ENCODE peak calls at places on chromosomes 16 and 17, in eight cellular contexts. One of them, this sample, is unnamed.

GRCh38 chr17:81429813-81430510 is 34.7 kb downstream of the BAHCC1 start:
- DNase-seq in tibial nerve: no peak
- DNase-seq in gastrocnemius medialis: no peak
- DNase-seq in HCT116: no peak
- DNase-seq in IMR-90: no peak
- DNase-seq in heart left ventricle: no peak
- DNase-seq in esophagus squamous epithelium: no peak
- DNase-seq in stomach: no peak
- DNase-seq in this sample: no peak

GRCh38 chr17:82105417-82105881 is 7.4 kb upstream of the FASN start:
- DNase-seq in esophagus squamous epithelium: no peak
- DNase-seq in HCT116: no peak
- DNase-seq in tibial nerve: no peak
- DNase-seq in gastrocnemius medialis: no peak
- DNase-seq in stomach: no peak
- DNase-seq in IMR-90: no peak
- DNase-seq in heart left ventricle: no peak
- DNase-seq in this sample: no peak

GRCh38 chr17:78042542-78042941 is 84.0 kb downstream of the TNRC6C start:
- DNase-seq in tibial nerve: no peak
- DNase-seq in esophagus squamous epithelium: no peak
- DNase-seq in stomach: no peak
- DNase-seq in IMR-90: no peak
- DNase-seq in gastrocnemius medialis: no peak
- DNase-seq in heart left ventricle: no peak
- DNase-seq in HCT116: no peak
- DNase-seq in this sample: no peak

GRCh38 chr16:26158142-26158759 is 466.5 kb downstream of the HS3ST4 start:
- DNase-seq in gastrocnemius medialis: no peak
- DNase-seq in tibial nerve: no peak
- DNase-seq in IMR-90: no peak
- DNase-seq in heart left ventricle: no peak
- DNase-seq in HCT116: no peak
- DNase-seq in esophagus squamous epithelium: no peak
- DNase-seq in stomach: no peak
- DNase-seq in this sample: no peak

GRCh38 chr17:11122908-11123307 is 118.1 kb upstream of the SHISA6 start:
- DNase-seq in gastrocnemius medialis: no peak
- DNase-seq in esophagus squamous epithelium: no peak
- DNase-seq in stomach: peak
- DNase-seq in HCT116: no peak
- DNase-seq in IMR-90: no peak
- DNase-seq in tibial nerve: peak
- DNase-seq in heart left ventricle: no peak
- DNase-seq in this sample: no peak

GRCh38 chr17:81247339-81247990 is 8.3 kb downstream of the NDUFAF8 start:
- DNase-seq in heart left ventricle: no peak
- DNase-seq in HCT116: no peak
- DNase-seq in gastrocnemius medialis: no peak
- DNase-seq in esophagus squamous epithelium: no peak
- DNase-seq in stomach: no peak
- DNase-seq in tibial nerve: no peak
- DNase-seq in IMR-90: no peak
- DNase-seq in this sample: no peak

GRCh38 chr17:20120835-20121234 is 111.7 kb downstream of the SPECC1 start:
- DNase-seq in heart left ventricle: no peak
- DNase-seq in gastrocnemius medialis: no peak
- DNase-seq in tibial nerve: no peak
- DNase-seq in stomach: no peak
- DNase-seq in IMR-90: no peak
- DNase-seq in HCT116: no peak
- DNase-seq in esophagus squamous epithelium: no peak
- DNase-seq in this sample: no peak

GRCh38 chr17:11144358-11145233 is 96.4 kb upstream of the SHISA6 start:
- DNase-seq in gastrocnemius medialis: no peak
- DNase-seq in tibial nerve: no peak
- DNase-seq in heart left ventricle: peak
- DNase-seq in esophagus squamous epithelium: no peak
- DNase-seq in stomach: peak
- DNase-seq in IMR-90: no peak
- DNase-seq in HCT116: no peak
- DNase-seq in this sample: peak

GRCh38 chr16:88479795-88480760 is 27.0 kb downstream of the ZFPM1 start:
- DNase-seq in esophagus squamous epithelium: no peak
- DNase-seq in tibial nerve: no peak
- DNase-seq in IMR-90: no peak
- DNase-seq in stomach: peak
- DNase-seq in heart left ventricle: no peak
- DNase-seq in gastrocnemius medialis: no peak
- DNase-seq in HCT116: no peak
- DNase-seq in this sample: no peak

GRCh38 chr16:60225541-60225940 is 1491.4 kb upstream of the GOT2 start:
- DNase-seq in IMR-90: no peak
- DNase-seq in gastrocnemius medialis: no peak
- DNase-seq in esophagus squamous epithelium: no peak
- DNase-seq in heart left ventricle: no peak
- DNase-seq in HCT116: no peak
- DNase-seq in tibial nerve: no peak
- DNase-seq in stomach: no peak
- DNase-seq in this sample: no peak

GRCh38 chr17:4635823-4636375 is 5.6 kb downstream of the ALOX15 start:
- DNase-seq in IMR-90: no peak
- DNase-seq in tibial nerve: no peak
- DNase-seq in HCT116: no peak
- DNase-seq in esophagus squamous epithelium: no peak
- DNase-seq in stomach: no peak
- DNase-seq in gastrocnemius medialis: no peak
- DNase-seq in heart left ventricle: no peak
- DNase-seq in this sample: no peak

GRCh38 chr16:47316686-47317085 is 144.2 kb downstream of the ITFG1 start:
- DNase-seq in heart left ventricle: no peak
- DNase-seq in gastrocnemius medialis: no peak
- DNase-seq in tibial nerve: no peak
- DNase-seq in stomach: no peak
- DNase-seq in IMR-90: no peak
- DNase-seq in esophagus squamous epithelium: no peak
- DNase-seq in HCT116: no peak
- DNase-seq in this sample: no peak

DNA sequence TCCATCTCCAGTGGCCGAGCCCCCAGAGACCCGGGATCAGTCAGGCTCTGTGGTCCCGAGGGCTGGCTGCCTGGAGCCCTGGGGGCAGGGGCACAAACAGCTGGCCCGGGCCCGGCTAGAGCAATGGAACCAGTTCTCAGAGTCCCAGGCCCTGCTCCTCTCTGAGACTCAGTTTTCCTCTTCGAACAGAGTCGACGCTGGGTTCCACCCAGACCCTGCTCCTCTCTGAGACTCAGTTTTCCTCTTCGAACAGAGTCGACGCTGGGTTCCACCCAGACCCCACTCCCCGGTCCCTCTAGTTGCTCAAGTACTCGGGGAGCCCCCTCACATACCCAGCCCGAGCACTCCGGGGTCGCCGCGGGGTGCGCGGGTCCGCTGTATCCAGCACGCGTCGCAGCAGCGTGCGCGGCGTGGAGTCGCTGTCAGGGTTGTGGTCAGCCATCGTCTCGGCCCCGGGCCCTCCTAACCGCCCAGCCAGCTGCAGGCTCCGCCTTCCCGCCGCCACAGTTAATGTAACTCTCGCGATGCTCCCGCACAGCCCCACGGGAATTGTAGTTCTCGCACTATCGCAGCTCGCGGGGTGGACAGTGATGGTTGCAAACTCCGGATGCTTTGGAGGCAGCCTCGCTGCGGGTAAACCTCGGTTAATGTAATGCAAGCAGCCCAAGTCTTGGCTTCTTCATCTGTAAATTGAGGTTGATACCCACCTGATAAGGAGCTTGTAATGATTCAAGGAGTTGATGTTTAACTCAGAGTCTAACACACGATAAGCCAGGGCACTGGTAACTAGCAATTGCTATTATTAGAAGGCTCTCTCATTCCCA is 8.5 kb upstream of the THAP11 start:
- DNase-seq in gastrocnemius medialis: peak
- DNase-seq in tibial nerve: peak
- DNase-seq in heart left ventricle: peak
- DNase-seq in HCT116: peak
- DNase-seq in IMR-90: peak
- DNase-seq in stomach: peak
- DNase-seq in esophagus squamous epithelium: peak
- DNase-seq in this sample: peak
- TF ChIP-seq POLR2A in gastrocnemius medialis: peak
- TF ChIP-seq POLR2A in tibial nerve: peak
- TF ChIP-seq POLR2A in heart left ventricle: peak
- TF ChIP-seq POLR2A in HCT116: peak
- TF ChIP-seq POLR2A in IMR-90: peak
- TF ChIP-seq POLR2A in stomach: no peak
- TF ChIP-seq POLR2A in esophagus squamous epithelium: peak
- TF ChIP-seq POLR2A in this sample: peak

GRCh38 chr16:11734653-11735043 is 8.0 kb downstream of the TXNDC11 start:
- DNase-seq in IMR-90: no peak
- DNase-seq in HCT116: no peak
- DNase-seq in esophagus squamous epithelium: no peak
- DNase-seq in heart left ventricle: no peak
- DNase-seq in stomach: no peak
- DNase-seq in tibial nerve: no peak
- DNase-seq in gastrocnemius medialis: no peak
- DNase-seq in this sample: no peak

GRCh38 chr16:11737678-11738077 is 5.0 kb downstream of the TXNDC11 start:
- DNase-seq in esophagus squamous epithelium: no peak
- DNase-seq in heart left ventricle: no peak
- DNase-seq in tibial nerve: no peak
- DNase-seq in gastrocnemius medialis: no peak
- DNase-seq in IMR-90: no peak
- DNase-seq in HCT116: no peak
- DNase-seq in stomach: no peak
- DNase-seq in this sample: no peak

GRCh38 chr16:11738742-11739544 is 3.7 kb downstream of the TXNDC11 start:
- DNase-seq in IMR-90: no peak
- DNase-seq in gastrocnemius medialis: no peak
- DNase-seq in stomach: no peak
- DNase-seq in tibial nerve: no peak
- DNase-seq in heart left ventricle: no peak
- DNase-seq in esophagus squamous epithelium: no peak
- DNase-seq in HCT116: no peak
- DNase-seq in this sample: no peak

GRCh38 chr16:11735801-11736200 is 6.9 kb downstream of the TXNDC11 start:
- DNase-seq in HCT116: no peak
- DNase-seq in IMR-90: no peak
- DNase-seq in esophagus squamous epithelium: no peak
- DNase-seq in tibial nerve: no peak
- DNase-seq in gastrocnemius medialis: peak
- DNase-seq in stomach: no peak
- DNase-seq in heart left ventricle: no peak
- DNase-seq in this sample: no peak

GRCh38 chr16:11736903-11737302 is 5.8 kb downstream of the TXNDC11 start:
- DNase-seq in stomach: no peak
- DNase-seq in tibial nerve: no peak
- DNase-seq in heart left ventricle: no peak
- DNase-seq in gastrocnemius medialis: no peak
- DNase-seq in IMR-90: no peak
- DNase-seq in HCT116: no peak
- DNase-seq in esophagus squamous epithelium: no peak
- DNase-seq in this sample: no peak
- TF ChIP-seq POLR2A in stomach: no peak
- TF ChIP-seq POLR2A in tibial nerve: no peak
- TF ChIP-seq POLR2A in heart left ventricle: no peak
- TF ChIP-seq POLR2A in gastrocnemius medialis: no peak
- TF ChIP-seq POLR2A in IMR-90: no peak
- TF ChIP-seq POLR2A in HCT116: no peak
- TF ChIP-seq POLR2A in esophagus squamous epithelium: no peak
- TF ChIP-seq POLR2A in this sample: no peak

GRCh38 chr16:11219188-11219587 is 36.8 kb downstream of the SOCS1 start:
- DNase-seq in esophagus squamous epithelium: no peak
- DNase-seq in stomach: no peak
- DNase-seq in tibial nerve: no peak
- DNase-seq in gastrocnemius medialis: no peak
- DNase-seq in heart left ventricle: no peak
- DNase-seq in HCT116: no peak
- DNase-seq in IMR-90: no peak
- DNase-seq in this sample: no peak

GRCh38 chr16:11224894-11225676 is 30.9 kb downstream of the SOCS1 start:
- DNase-seq in IMR-90: peak
- DNase-seq in esophagus squamous epithelium: peak
- DNase-seq in HCT116: no peak
- DNase-seq in stomach: peak
- DNase-seq in heart left ventricle: peak
- DNase-seq in tibial nerve: no peak
- DNase-seq in gastrocnemius medialis: no peak
- DNase-seq in this sample: no peak

GRCh38 chr16:11225677-11226549 is 30.1 kb downstream of the SOCS1 start:
- DNase-seq in stomach: no peak
- DNase-seq in gastrocnemius medialis: no peak
- DNase-seq in esophagus squamous epithelium: no peak
- DNase-seq in tibial nerve: no peak
- DNase-seq in heart left ventricle: no peak
- DNase-seq in HCT116: no peak
- DNase-seq in IMR-90: no peak
- DNase-seq in this sample: no peak

GRCh38 chr16:11229432-11229831 is 26.6 kb downstream of the SOCS1 start:
- DNase-seq in HCT116: no peak
- DNase-seq in tibial nerve: no peak
- DNase-seq in IMR-90: no peak
- DNase-seq in stomach: no peak
- DNase-seq in esophagus squamous epithelium: no peak
- DNase-seq in gastrocnemius medialis: no peak
- DNase-seq in heart left ventricle: no peak
- DNase-seq in this sample: no peak

GRCh38 chr16:11224096-11224893 is 31.7 kb downstream of the SOCS1 start:
- DNase-seq in gastrocnemius medialis: peak
- DNase-seq in tibial nerve: peak
- DNase-seq in heart left ventricle: peak
- DNase-seq in HCT116: no peak
- DNase-seq in esophagus squamous epithelium: peak
- DNase-seq in IMR-90: no peak
- DNase-seq in stomach: peak
- DNase-seq in this sample: no peak
- TF ChIP-seq POLR2A in gastrocnemius medialis: peak
- TF ChIP-seq POLR2A in tibial nerve: no peak
- TF ChIP-seq POLR2A in heart left ventricle: no peak
- TF ChIP-seq POLR2A in HCT116: no peak
- TF ChIP-seq POLR2A in esophagus squamous epithelium: peak
- TF ChIP-seq POLR2A in IMR-90: no peak
- TF ChIP-seq POLR2A in stomach: no peak
- TF ChIP-seq POLR2A in this sample: no peak

DNA sequence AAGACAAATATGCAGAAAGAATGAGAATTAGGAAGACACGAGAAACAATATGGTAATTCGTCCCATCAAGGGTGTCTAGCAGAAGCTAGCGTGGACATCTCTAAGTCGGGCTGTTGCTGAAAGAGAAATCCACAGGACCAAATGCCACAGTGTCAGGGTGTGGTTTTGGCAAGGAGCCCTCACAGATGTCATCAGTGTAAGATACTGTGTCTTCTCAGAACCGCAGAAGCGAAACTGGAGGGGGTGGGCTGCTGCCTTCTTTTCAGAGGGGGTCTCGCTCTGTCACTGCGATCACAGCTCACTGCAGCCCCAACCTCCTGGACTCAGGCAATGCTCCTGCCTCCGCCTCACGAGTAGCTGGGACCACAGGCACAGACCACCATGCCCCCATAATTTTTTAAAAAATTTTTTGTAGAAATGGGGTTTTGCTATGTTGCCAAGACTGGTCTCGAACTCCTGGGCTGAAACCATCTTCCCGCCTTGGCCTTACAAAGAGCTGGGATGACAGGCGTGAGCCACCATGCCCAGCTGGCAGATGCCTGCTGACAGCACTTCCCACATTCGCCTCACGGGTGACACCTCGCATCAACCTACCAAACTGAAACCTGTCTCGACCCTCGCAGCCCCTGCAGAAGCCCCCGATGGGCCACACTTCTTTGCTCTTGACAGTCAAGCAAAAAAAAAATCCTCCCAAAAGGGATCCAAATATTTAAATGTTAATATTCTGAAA is 26.2 kb downstream of the TRAP1 start:
- DNase-seq in stomach: no peak
- DNase-seq in heart left ventricle: peak
- DNase-seq in IMR-90: no peak
- DNase-seq in HCT116: no peak
- DNase-seq in tibial nerve: peak
- DNase-seq in gastrocnemius medialis: peak
- DNase-seq in esophagus squamous epithelium: no peak
- DNase-seq in this sample: no peak
- TF ChIP-seq POLR2A in stomach: no peak
- TF ChIP-seq POLR2A in heart left ventricle: no peak
- TF ChIP-seq POLR2A in IMR-90: no peak
- TF ChIP-seq POLR2A in HCT116: no peak
- TF ChIP-seq POLR2A in tibial nerve: no peak
- TF ChIP-seq POLR2A in gastrocnemius medialis: no peak
- TF ChIP-seq POLR2A in esophagus squamous epithelium: no peak
- TF ChIP-seq POLR2A in this sample: no peak

This sample was measured in H54.